ENCODE peak calls at places on chromosomes 16 and 17, in nine cellular contexts. D is GM23248; R is A549; A is Peyer's patch; K is K562; M is HL-60; P is CD4-positive, CD25-positive, alpha-beta regulatory T cell; E is OCI-LY7; Y is SK-N-SH. Q is an unnamed sample.

GRCh38 chr16:2595376-2596200 is 57.8 kb downstream of the PDPK1 start:
- DNase-seq in M (no peak), A (no peak), D (no peak), Y (no peak), E (no peak), K (no peak), R (no peak), P (no peak), Q (no peak)

GRCh38 chr16:23999663-24000062 is 163.9 kb downstream of the PRKCB start:
- DNase-seq in M (no peak), R (no peak), A (no peak), P (no peak), D (no peak), Y (no peak), E (no peak), K (no peak), Q (no peak)

GRCh38 chr17:68420065-68420847 is 37.0 kb downstream of the WIPI1 start:
- DNase-seq in D (no peak), M (no peak), P (no peak), K (no peak), E (no peak), R (no peak), A (no peak), Y (no peak), Q (no peak)

GRCh38 chr16:3861808-3862451 is 18.6 kb downstream of the CREBBP start:
- DNase-seq in A (no peak), M (no peak), Y (no peak), P (no peak), E (no peak), R (no peak), D (peak; percentile 60), K (peak; percentile 70), Q (no peak)

GRCh38 chr17:34300652-34301390 is 15.3 kb downstream of the CCL11 start:
- DNase-seq in D (peak; percentile 75), A (no peak), R (no peak), P (no peak), Y (no peak), K (no peak), M (no peak), E (no peak), Q (no peak)

GRCh38 chr17:65402513-65403086 is 158.8 kb downstream of the AXIN2 start:
- DNase-seq in R (no peak), E (no peak), M (no peak), Y (no peak), A (no peak), K (no peak), P (no peak), D (no peak), Q (no peak)

GRCh38 chr17:59333845-59334244 is 2.4 kb downstream of the YPEL2 start:
- DNase-seq in P (no peak), Y (no peak), M (no peak), E (no peak), A (no peak), K (no peak), R (no peak), D (no peak), Q (no peak)

GRCh38 chr17:19753049-19753444 is 4.9 kb upstream of the ALDH3A1 start:
- DNase-seq in K (no peak), M (peak; percentile 28), E (no peak), Y (peak; percentile 49), D (peak; percentile 98), P (no peak), R (peak; percentile 98), A (peak; percentile 84), Q (no peak)

GRCh38 chr16:58127033-58127556 is 2.1 kb downstream of the CFAP20 start:
- DNase-seq in A (no peak), K (peak; percentile 29), M (no peak), R (no peak), Y (no peak), E (peak; percentile 56), P (peak; percentile 81), D (peak; percentile 85), Q (no peak)

GRCh38 chr16:86515420-86515779 is 5.1 kb downstream of the FOXF1 start:
- DNase-seq in R (no peak), E (no peak), M (no peak), K (no peak), Y (no peak), A (no peak), P (no peak), D (no peak), Q (no peak)

GRCh38 chr16:86519649-86520316 is 9.5 kb downstream of the FOXF1 start:
- DNase-seq in E (peak; percentile 62), D (peak; percentile 72), Y (peak; percentile 82), M (no peak), A (peak; percentile 72), K (peak; percentile 70), P (peak; percentile 24), R (peak; percentile 77), Q (peak; percentile 17)

DNA sequence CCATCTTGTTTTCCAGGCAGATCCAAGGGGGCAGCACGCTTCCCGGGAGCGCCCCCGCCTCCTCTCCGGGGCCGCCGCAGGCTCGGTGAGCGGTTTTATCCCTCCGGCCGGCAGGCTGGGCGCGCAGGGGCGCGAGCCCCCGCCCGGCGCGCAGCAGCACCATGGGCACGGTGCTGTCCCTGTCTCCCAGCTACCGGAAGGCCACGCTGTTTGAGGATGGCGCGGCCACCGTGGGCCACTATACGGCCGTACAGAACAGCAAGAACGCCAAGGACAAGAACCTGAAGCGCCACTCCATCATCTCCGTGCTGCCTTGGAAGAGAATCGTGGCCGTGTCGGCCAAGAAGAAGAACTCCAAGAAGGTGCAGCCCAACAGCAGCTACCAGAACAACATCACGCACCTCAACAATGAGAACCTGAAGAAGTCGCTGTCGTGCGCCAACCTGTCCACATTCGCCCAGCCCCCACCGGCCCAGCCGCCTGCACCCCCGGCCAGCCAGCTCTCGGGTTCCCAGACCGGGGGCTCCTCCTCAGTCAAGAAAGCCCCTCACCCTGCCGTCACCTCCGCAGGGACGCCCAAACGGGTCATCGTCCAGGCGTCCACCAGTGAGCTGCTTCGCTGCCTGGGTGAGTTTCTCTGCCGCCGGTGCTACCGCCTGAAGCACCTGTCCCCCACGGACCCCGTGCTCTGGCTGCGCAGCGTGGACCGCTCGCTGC is 825 bp downstream of the CDK5R1 start:
- DNase-seq in Y (peak; percentile 76), R (no peak), A (peak; percentile 53), M (no peak), P (no peak), D (peak; percentile 43), E (no peak), K (peak; percentile 37), Q (no peak)
- H3K27ac ChIP-seq in Y (peak overlapping the region; percentile 88), R (peak overlapping the region; percentile 86), A (peak overlapping the region; percentile 83), M (no peak overlapping the region), P (peak overlapping the region; percentile 23), D (no peak overlapping the region), E (no peak overlapping the region), K (no peak overlapping the region), Q (peak overlapping the region; percentile 55)

GRCh38 chr16:68249361-68249760 is 4.2 kb downstream of the PLA2G15 start:
- DNase-seq in P (no peak), Y (no peak), R (no peak), M (no peak), K (no peak), A (no peak), D (no peak), E (no peak), Q (no peak)
- H3K27ac ChIP-seq in P (no peak overlapping the region), Y (no peak overlapping the region), R (no peak overlapping the region), M (no peak overlapping the region), K (no peak overlapping the region), A (no peak overlapping the region), D (no peak overlapping the region), E (peak overlapping the region; percentile 22), Q (no peak overlapping the region)

DNA sequence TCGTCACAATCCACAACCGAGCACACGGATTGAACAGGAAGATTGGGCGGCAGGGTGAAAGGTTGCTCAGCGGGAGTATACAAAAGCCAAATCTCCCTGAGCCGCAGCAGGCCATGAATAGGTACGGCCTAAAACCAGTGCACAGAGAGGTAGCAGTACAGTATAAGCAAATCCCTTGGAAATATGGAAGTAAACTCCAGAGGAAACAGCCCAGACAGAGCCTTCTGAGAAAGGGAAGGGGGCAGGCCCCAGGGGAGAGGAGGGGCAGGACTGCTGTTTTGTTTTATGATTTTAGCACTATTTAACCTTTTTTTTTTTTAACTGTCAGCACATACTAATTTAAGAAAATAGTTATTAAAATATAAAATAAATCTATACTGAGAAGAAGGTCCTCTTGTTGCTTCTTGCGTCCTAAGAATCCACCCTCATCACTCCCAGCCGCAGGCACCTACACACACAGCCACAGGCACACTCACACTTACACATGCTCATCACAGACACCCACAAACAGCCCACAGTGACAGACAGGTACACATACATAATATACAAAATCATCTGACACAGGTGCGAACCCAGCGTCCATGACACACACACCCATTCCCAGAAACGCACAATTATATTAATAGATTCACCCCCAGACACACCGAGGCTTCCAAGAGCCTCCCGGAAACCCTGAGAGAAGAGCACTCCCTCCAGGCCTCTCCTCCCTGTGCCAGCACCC is 12.9 kb downstream of the PLXDC1 start:
- DNase-seq in M (no peak), A (no peak), Y (no peak), E (no peak), P (no peak), K (no peak), D (no peak), R (no peak), Q (no peak)
- H3K27ac ChIP-seq in M (no peak overlapping the region), A (no peak overlapping the region), Y (no peak overlapping the region), E (no peak overlapping the region), P (no peak overlapping the region), K (no peak overlapping the region), D (peak overlapping the region; percentile 72), R (no peak overlapping the region), Q (no peak overlapping the region)

GRCh38 chr17:74211929-74212261 is 1.5 kb upstream of the TTYH2 start:
- DNase-seq in E (no peak), R (no peak), P (no peak), D (peak; percentile 29), K (no peak), Y (no peak), M (no peak), A (no peak), Q (peak; percentile 48)
- H3K27ac ChIP-seq in E (peak overlapping the region; percentile 1), R (no peak overlapping the region), P (no peak overlapping the region), D (no peak overlapping the region), K (peak overlapping the region; percentile 27), Y (no peak overlapping the region), M (no peak overlapping the region), A (no peak overlapping the region), Q (peak overlapping the region; percentile 96)